ENCODE peak calls at places on chromosomes 6 and 20, in eight cellular contexts. H, R, N, O, G, K, E and B are unnamed samples.

GRCh38 chr6:100889351-100889750 is 8.2 kb upstream of the ASCC3 start:
- DNase-seq in H (no peak), R (no peak), N (no peak), O (no peak), G (no peak), K (no peak), E (no peak), B (no peak)

GRCh38 chr6:148293181-148293995 is 49.2 kb upstream of the SASH1 start:
- DNase-seq in H (no peak), R (peak), N (no peak), O (no peak), G (peak), K (no peak), E (no peak), B (no peak)

GRCh38 chr6:148959008-148959407 is 212.2 kb downstream of the UST start:
- DNase-seq in H (no peak), R (no peak), N (no peak), O (no peak), G (no peak), K (no peak), E (no peak), B (no peak)

GRCh38 chr6:56655996-56656395 is 13.3 kb upstream of the DST start:
- DNase-seq in H (no peak), R (no peak), N (no peak), O (no peak), G (no peak), K (no peak), E (no peak), B (no peak)

GRCh38 chr20:22796465-22797077 is 212.2 kb upstream of the FOXA2 start:
- DNase-seq in H (no peak), R (no peak), N (no peak), O (no peak), G (no peak), K (no peak), E (no peak), B (no peak)

GRCh38 chr6:10901751-10902150 is 14.9 kb downstream of the SYCP2L start:
- DNase-seq in H (no peak), R (no peak), N (no peak), O (no peak), G (no peak), K (no peak), E (no peak), B (peak)

GRCh38 chr20:34528921-34529297 is 12.7 kb downstream of the DYNLRB1 start:
- DNase-seq in H (peak), R (peak), N (no peak), O (no peak), G (no peak), K (peak), E (no peak), B (no peak)

GRCh38 chr6:150290429-150290828 is 78.4 kb upstream of the IYD start:
- DNase-seq in H (no peak), R (no peak), N (no peak), O (no peak), G (no peak), K (no peak), E (no peak), B (no peak)

GRCh38 chr6:44674226-44675155 is 287.0 kb downstream of the CDC5L start:
- DNase-seq in H (no peak), R (no peak), N (no peak), O (no peak), G (no peak), K (no peak), E (no peak), B (no peak)

GRCh38 chr6:57162516-57162915 is 9.6 kb upstream of the BAG2 start:
- DNase-seq in H (no peak), R (no peak), N (no peak), O (no peak), G (no peak), K (no peak), E (no peak), B (no peak)

GRCh38 chr20:57104113-57104512 is 162.3 kb downstream of the BMP7 start:
- DNase-seq in H (no peak), R (no peak), N (no peak), O (no peak), G (no peak), K (no peak), E (no peak), B (no peak)

GRCh38 chr6:63804381-63804956 is 168.9 kb downstream of the PHF3 start:
- DNase-seq in H (no peak), R (no peak), N (no peak), O (no peak), G (peak), K (no peak), E (no peak), B (no peak)

GRCh38 chr20:5003626-5004025 is 2.3 kb upstream of the SLC23A2 start:
- DNase-seq in H (no peak), R (no peak), N (no peak), O (no peak), G (peak), K (no peak), E (no peak), B (no peak)

GRCh38 chr20:48739395-48740268 is 88.2 kb downstream of the PREX1 start:
- DNase-seq in H (no peak), R (no peak), N (peak), O (no peak), G (no peak), K (no peak), E (peak), B (no peak)

GRCh38 chr6:157244175-157244574 is 79.1 kb downstream of the TMEM242 start:
- DNase-seq in H (no peak), R (no peak), N (no peak), O (no peak), G (no peak), K (no peak), E (no peak), B (no peak)

GRCh38 chr6:47977314-47977713 is 133.7 kb downstream of the PTCHD4 start:
- DNase-seq in H (no peak), R (no peak), N (no peak), O (no peak), G (peak), K (no peak), E (no peak), B (no peak)

GRCh38 chr6:80607814-80608391 is 501.4 kb downstream of the BCKDHB start:
- DNase-seq in H (no peak), R (no peak), N (no peak), O (no peak), G (no peak), K (no peak), E (no peak), B (no peak)

GRCh38 chr6:12173670-12174069 is 116.5 kb upstream of the EDN1 start:
- DNase-seq in H (no peak), R (no peak), N (no peak), O (no peak), G (peak), K (no peak), E (no peak), B (no peak)

GRCh38 chr6:5517781-5518180 is 256.5 kb downstream of the FARS2 start:
- DNase-seq in H (no peak), R (no peak), N (peak), O (no peak), G (no peak), K (no peak), E (peak), B (peak)

GRCh38 chr20:24825591-24825990 is 123.5 kb upstream of the CST7 start:
- DNase-seq in H (no peak), R (no peak), N (no peak), O (no peak), G (no peak), K (no peak), E (peak), B (no peak)

GRCh38 chr6:126539022-126539421 is 199.1 kb downstream of the CENPW start:
- DNase-seq in H (no peak), R (no peak), N (no peak), O (no peak), G (no peak), K (no peak), E (no peak), B (no peak)

GRCh38 chr20:53258741-53259140 is 286.6 kb downstream of the TSHZ2 start:
- DNase-seq in H (peak), R (no peak), N (no peak), O (no peak), G (no peak), K (no peak), E (no peak), B (no peak)

GRCh38 chr20:38728911-38729642 is 4.8 kb downstream of the SLC32A1 start:
- DNase-seq in H (no peak), R (no peak), N (no peak), O (no peak), G (peak), K (no peak), E (peak), B (peak)

GRCh38 chr6:84360039-84360438 is 132.6 kb upstream of the CEP162 start:
- DNase-seq in H (no peak), R (no peak), N (no peak), O (no peak), G (no peak), K (no peak), E (no peak), B (no peak)

GRCh38 chr20:34068001-34068400 is 44.0 kb downstream of the EIF2S2 start:
- DNase-seq in H (no peak), R (no peak), N (no peak), O (no peak), G (no peak), K (no peak), E (no peak), B (no peak)

GRCh38 chr6:101539510-101540245 is 146.2 kb downstream of the GRIK2 start:
- DNase-seq in H (no peak), R (no peak), N (no peak), O (no peak), G (no peak), K (no peak), E (no peak), B (no peak)

GRCh38 chr6:35427851-35428321 is 24.3 kb upstream of the FANCE start:
- DNase-seq in H (no peak), R (no peak), N (no peak), O (no peak), G (no peak), K (no peak), E (no peak), B (no peak)

GRCh38 chr6:101605874-101606273 is 212.4 kb downstream of the GRIK2 start:
- DNase-seq in H (no peak), R (no peak), N (no peak), O (no peak), G (no peak), K (no peak), E (no peak), B (no peak)

GRCh38 chr6:36126553-36127458 is 3.5 kb upstream of the MAPK13 start:
- DNase-seq in H (no peak), R (no peak), N (no peak), O (no peak), G (no peak), K (no peak), E (no peak), B (no peak)

GRCh38 chr20:2984956-2985661 is 58.3 kb upstream of the GNRH2 start:
- DNase-seq in H (no peak), R (no peak), N (peak), O (no peak), G (peak), K (no peak), E (peak), B (no peak)

GRCh38 chr6:130366011-130366963 is at the start of gene TMEM200A:
- DNase-seq in H (no peak), R (peak), N (peak), O (peak), G (peak), K (peak), E (peak), B (no peak)

GRCh38 chr6:144547409-144547808 is 262.3 kb downstream of the UTRN start:
- DNase-seq in H (no peak), R (no peak), N (no peak), O (no peak), G (no peak), K (no peak), E (no peak), B (no peak)

GRCh38 chr6:16704706-16705402 is 56.4 kb downstream of the ATXN1 start:
- DNase-seq in H (no peak), R (no peak), N (peak), O (no peak), G (peak), K (no peak), E (peak), B (no peak)

GRCh38 chr6:157143885-157144795 is 179.2 kb downstream of the TMEM242 start:
- DNase-seq in H (no peak), R (no peak), N (no peak), O (no peak), G (peak), K (no peak), E (no peak), B (no peak)

GRCh38 chr6:127129281-127129680 is 10.8 kb downstream of the RSPO3 start:
- DNase-seq in H (no peak), R (no peak), N (no peak), O (no peak), G (no peak), K (no peak), E (no peak), B (no peak)

GRCh38 chr6:154112181-154112809 is 73.3 kb downstream of the OPRM1 start:
- DNase-seq in H (no peak), R (no peak), N (no peak), O (no peak), G (no peak), K (no peak), E (no peak), B (no peak)

GRCh38 chr6:72418495-72418894 is 203.4 kb upstream of the KCNQ5 start:
- DNase-seq in H (no peak), R (no peak), N (no peak), O (no peak), G (no peak), K (no peak), E (no peak), B (no peak)

GRCh38 chr6:160253714-160254113 is 4.9 kb downstream of the SLC22A2 start:
- DNase-seq in H (no peak), R (no peak), N (no peak), O (no peak), G (no peak), K (no peak), E (no peak), B (no peak)

GRCh38 chr6:110938176-110938575 is 20.3 kb upstream of the GTF3C6 start:
- DNase-seq in H (no peak), R (no peak), N (no peak), O (no peak), G (no peak), K (no peak), E (no peak), B (no peak)